ENCODE peak calls at places on chromosomes 11 and 22, in six cellular contexts. N, H, K, W, D and E are unnamed samples.

GRCh38 chr11:34219279-34219678 is 113.8 kb downstream of the NAT10 start:
- DNase-seq in K (no peak), H (no peak), N (no peak), W (no peak), D (no peak), E (no peak)

GRCh38 chr22:48365386-48365785 is 1462.3 kb downstream of the BRD1 start:
- DNase-seq in K (no peak), W (no peak), H (no peak), N (no peak), D (no peak), E (no peak)

GRCh38 chr11:69274531-69275016 is 19.4 kb upstream of the MYEOV start:
- DNase-seq in W (no peak), H (no peak), D (no peak), K (no peak), N (no peak), E (peak; percentile 43)

GRCh38 chr22:30253205-30253852 is 6.8 kb upstream of the LIF start:
- DNase-seq in K (no peak), H (peak; percentile 65), N (no peak), D (peak; percentile 62), W (peak; percentile 46), E (peak; percentile 53)

GRCh38 chr11:76424379-76424778 is 20.4 kb upstream of the EMSY start:
- DNase-seq in D (no peak), K (no peak), W (no peak), N (no peak), H (peak; percentile 55), E (no peak)

GRCh38 chr22:50498322-50498861 is 9.1 kb downstream of the LMF2 start:
- DNase-seq in H (peak; percentile 78), K (peak; percentile 65), W (peak; percentile 48), D (peak; percentile 58), N (peak; percentile 73), E (peak; percentile 60)

GRCh38 chr11:11279956-11280689 is 72.9 kb downstream of the CSNK2A3 start:
- DNase-seq in N (peak; percentile 67), W (peak; percentile 48), K (peak; percentile 36), D (no peak), H (no peak), E (no peak)

GRCh38 chr11:93887111-93887510 is 36.7 kb upstream of the VSTM5 start:
- DNase-seq in D (no peak), W (no peak), K (no peak), N (no peak), H (no peak), E (no peak)

GRCh38 chr22:48091060-48091650 is 1328.7 kb downstream of the TBC1D22A start:
- DNase-seq in H (no peak), N (no peak), W (no peak), K (no peak), D (no peak), E (no peak)

GRCh38 chr22:27669798-27670599 is 131.6 kb downstream of the MN1 start:
- DNase-seq in K (peak; percentile 13), N (no peak), H (no peak), D (peak; percentile 15), W (no peak), E (no peak)

GRCh38 chr11:94909371-94909820 is 64.0 kb downstream of the CWC15 start:
- DNase-seq in K (no peak), D (no peak), N (no peak), W (no peak), H (no peak), E (no peak)

GRCh38 chr11:11677672-11678356 is 56.0 kb upstream of the GALNT18 start:
- DNase-seq in K (no peak), W (no peak), N (no peak), D (no peak), H (no peak), E (no peak)

GRCh38 chr11:126438691-126439090 is 83.2 kb downstream of the ST3GAL4 start:
- DNase-seq in D (no peak), K (no peak), N (no peak), W (no peak), H (no peak), E (no peak)

GRCh38 chr11:48165426-48165825 is 51.2 kb upstream of the OR4B1 start:
- DNase-seq in H (no peak), W (no peak), K (no peak), D (no peak), N (no peak), E (no peak)

GRCh38 chr11:69978841-69979614 is 99.1 kb upstream of the ANO1 start:
- DNase-seq in D (peak; percentile 23), H (no peak), W (no peak), N (no peak), K (peak; percentile 60), E (no peak)

GRCh38 chr11:47130541-47130940 is 46.1 kb downstream of the ARFGAP2 start:
- DNase-seq in H (no peak), W (peak; percentile 45), N (no peak), K (no peak), D (no peak), E (no peak)

GRCh38 chr11:1414650-1415049 is 24.9 kb downstream of the BRSK2 start:
- DNase-seq in N (no peak), W (no peak), K (no peak), D (no peak), H (no peak), E (no peak)

GRCh38 chr11:14275081-14275480 is 83.9 kb downstream of the RRAS2 start:
- DNase-seq in K (no peak), N (no peak), D (peak; percentile 51), H (no peak), W (no peak), E (no peak)

GRCh38 chr22:39205344-39206021 is 39.3 kb downstream of the PDGFB start:
- DNase-seq in N (no peak), K (peak; percentile 57), W (no peak), H (peak; percentile 56), D (peak; percentile 52), E (no peak)

GRCh38 chr22:30422481-30423295 is 2.9 kb upstream of the MTFP1 start:
- DNase-seq in K (peak; percentile 60), W (peak; percentile 20), H (no peak), N (no peak), D (peak; percentile 91), E (peak; percentile 93)

GRCh38 chr11:115928811-115929210 is 424.6 kb upstream of the CADM1 start:
- DNase-seq in D (no peak), W (no peak), K (no peak), N (no peak), H (no peak), E (no peak)

GRCh38 chr11:72328366-72329224 is 84.6 kb upstream of the PHOX2A start:
- DNase-seq in N (no peak), D (peak; percentile 86), K (peak; percentile 64), W (no peak), H (no peak), E (no peak)

GRCh38 chr11:35253237-35253636 is 114.3 kb downstream of the CD44 start:
- DNase-seq in D (peak; percentile 51), N (no peak), K (no peak), H (no peak), W (no peak), E (no peak)

GRCh38 chr22:39524753-39525657 is 4.6 kb downstream of the ATF4 start:
- DNase-seq in H (no peak), N (no peak), W (no peak), D (no peak), K (no peak), E (peak; percentile 39)